ENCODE peak calls at places on chromosomes 5 and 9, in eight cellular contexts. M, D, W, X, F, P, I and S are unnamed samples.

GRCh38 chr9:15189491-15189890 is 117.5 kb downstream of the TTC39B start:
- DNase-seq in M (no peak), D (no peak), W (no peak), X (no peak), F (no peak), P (no peak), I (no peak), S (no peak)

GRCh38 chr5:65394078-65394477 is 87.6 kb downstream of the ADAMTS6 start:
- DNase-seq in M (peak), D (no peak), W (peak), X (no peak), F (no peak), P (peak), I (no peak), S (no peak)

GRCh38 chr5:9851458-9851857 is 221.3 kb upstream of the TAS2R1 start:
- DNase-seq in M (no peak), D (no peak), W (peak), X (no peak), F (no peak), P (peak), I (peak), S (no peak)

GRCh38 chr5:142685418-142686209 is at the start of gene FGF1:
- DNase-seq in M (no peak), D (no peak), W (peak), X (peak), F (no peak), P (no peak), I (no peak), S (peak)

GRCh38 chr5:139481580-139482049 is 943 bp downstream of the STING1 start:
- DNase-seq in M (no peak), D (no peak), W (peak), X (no peak), F (no peak), P (peak), I (no peak), S (no peak)

GRCh38 chr5:174725261-174725990 is 1.0 kb downstream of the MSX2 start:
- DNase-seq in M (no peak), D (no peak), W (no peak), X (no peak), F (no peak), P (no peak), I (no peak), S (no peak)

GRCh38 chr5:176400382-176401156 is 12.0 kb downstream of the HIGD2A start:
- DNase-seq in M (no peak), D (no peak), W (no peak), X (no peak), F (no peak), P (no peak), I (no peak), S (no peak)

GRCh38 chr5:111706345-111706744 is 50.6 kb downstream of the NREP start:
- DNase-seq in M (no peak), D (no peak), W (peak), X (no peak), F (no peak), P (no peak), I (no peak), S (no peak)

GRCh38 chr5:134997015-134997414 is 29.3 kb downstream of the CATSPER3 start:
- DNase-seq in M (no peak), D (no peak), W (no peak), X (no peak), F (no peak), P (no peak), I (no peak), S (no peak)

GRCh38 chr5:134053314-134053839 is 48.6 kb upstream of the VDAC1 start:
- DNase-seq in M (no peak), D (no peak), W (no peak), X (no peak), F (no peak), P (no peak), I (no peak), S (no peak)

GRCh38 chr5:116144103-116144502 is 59.3 kb downstream of the COMMD10 start:
- DNase-seq in M (no peak), D (no peak), W (peak), X (no peak), F (no peak), P (peak), I (no peak), S (no peak)

GRCh38 chr9:20349568-20349967 is 272.7 kb downstream of the MLLT3 start:
- DNase-seq in M (no peak), D (no peak), W (no peak), X (no peak), F (no peak), P (no peak), I (no peak), S (no peak)

GRCh38 chr9:130209422-130209821 is 37.2 kb downstream of the NCS1 start:
- DNase-seq in M (no peak), D (no peak), W (no peak), X (no peak), F (no peak), P (no peak), I (no peak), S (no peak)

GRCh38 chr9:79623799-79624721 is 52.3 kb downstream of the TLE4 start:
- DNase-seq in M (no peak), D (no peak), W (peak), X (no peak), F (no peak), P (no peak), I (no peak), S (no peak)

GRCh38 chr5:37840036-37840909 is at the start of gene GDNF:
- DNase-seq in M (no peak), D (no peak), W (peak), X (no peak), F (peak), P (peak), I (no peak), S (peak)

GRCh38 chr5:78920604-78921003 is 64.5 kb downstream of the ARSB start:
- DNase-seq in M (no peak), D (no peak), W (peak), X (peak), F (no peak), P (peak), I (no peak), S (no peak)

GRCh38 chr9:7819984-7820383 is 20.4 kb upstream of the DMAC1 start:
- DNase-seq in M (no peak), D (no peak), W (no peak), X (no peak), F (no peak), P (no peak), I (no peak), S (no peak)

GRCh38 chr9:99294850-99295461 is 72.9 kb downstream of the SEC61B start:
- DNase-seq in M (no peak), D (no peak), W (peak), X (no peak), F (no peak), P (peak), I (no peak), S (no peak)

GRCh38 chr5:154221371-154221896 is 30.9 kb downstream of the GALNT10 start:
- DNase-seq in M (peak), D (peak), W (peak), X (no peak), F (no peak), P (peak), I (peak), S (no peak)

GRCh38 chr5:96924016-96924443 is 11.8 kb upstream of the LNPEP start:
- DNase-seq in M (no peak), D (no peak), W (no peak), X (peak), F (no peak), P (no peak), I (no peak), S (no peak)

GRCh38 chr9:130010151-130010988 is 32.6 kb downstream of the FNBP1 start:
- DNase-seq in M (no peak), D (no peak), W (no peak), X (no peak), F (no peak), P (no peak), I (no peak), S (no peak)

GRCh38 chr5:144742376-144742775 is 571.7 kb downstream of the KCTD16 start:
- DNase-seq in M (no peak), D (no peak), W (no peak), X (peak), F (no peak), P (no peak), I (no peak), S (no peak)

GRCh38 chr9:69317894-69318293 is 7.1 kb upstream of the ENTREP1 start:
- DNase-seq in M (no peak), D (no peak), W (no peak), X (no peak), F (no peak), P (no peak), I (no peak), S (no peak)

GRCh38 chr5:3778945-3779344 is 183.3 kb downstream of the IRX1 start:
- DNase-seq in M (no peak), D (no peak), W (no peak), X (no peak), F (no peak), P (no peak), I (no peak), S (no peak)

GRCh38 chr5:133977161-133977787 is 8.8 kb upstream of the C5orf15 start:
- DNase-seq in M (no peak), D (no peak), W (no peak), X (peak), F (no peak), P (no peak), I (no peak), S (peak)

GRCh38 chr9:130129425-130130061 is 42.7 kb upstream of the NCS1 start:
- DNase-seq in M (no peak), D (no peak), W (no peak), X (no peak), F (no peak), P (no peak), I (no peak), S (no peak)

GRCh38 chr5:122333564-122333963 is 21.5 kb downstream of the SNCAIP start:
- DNase-seq in M (no peak), D (no peak), W (peak), X (no peak), F (no peak), P (no peak), I (no peak), S (no peak)

GRCh38 chr5:138543730-138544104 is 681 bp upstream of the ETF1 start:
- DNase-seq in M (no peak), D (no peak), W (no peak), X (no peak), F (no peak), P (no peak), I (no peak), S (no peak)

GRCh38 chr5:42496397-42497156 is 73.3 kb downstream of the GHR start:
- DNase-seq in M (no peak), D (no peak), W (no peak), X (no peak), F (no peak), P (no peak), I (no peak), S (no peak)

GRCh38 chr5:163569284-163569683 is 63.9 kb downstream of the MAT2B start:
- DNase-seq in M (no peak), D (no peak), W (peak), X (no peak), F (no peak), P (peak), I (no peak), S (no peak)

GRCh38 chr5:111775224-111775623 is 18.2 kb upstream of the NREP start:
- DNase-seq in M (no peak), D (no peak), W (peak), X (no peak), F (no peak), P (peak), I (no peak), S (no peak)

GRCh38 chr9:15824310-15824709 is 271.5 kb downstream of the CCDC171 start:
- DNase-seq in M (no peak), D (no peak), W (peak), X (no peak), F (peak), P (peak), I (no peak), S (peak)

GRCh38 chr9:133987946-133988665 is 4.0 kb downstream of the VAV2 start:
- DNase-seq in M (no peak), D (no peak), W (no peak), X (no peak), F (no peak), P (no peak), I (no peak), S (no peak)

GRCh38 chr5:7364226-7364875 is 31.6 kb upstream of the ADCY2 start:
- DNase-seq in M (no peak), D (no peak), W (no peak), X (no peak), F (no peak), P (no peak), I (no peak), S (no peak)

GRCh38 chr5:107806271-107806670 is 135.5 kb upstream of the EFNA5 start:
- DNase-seq in M (no peak), D (no peak), W (no peak), X (peak), F (no peak), P (no peak), I (no peak), S (peak)

GRCh38 chr5:150061538-150061995 is 24.8 kb downstream of the CSF1R start:
- DNase-seq in M (no peak), D (no peak), W (no peak), X (no peak), F (no peak), P (no peak), I (no peak), S (no peak)